ENCODE peak calls at places on chromosomes 1 and 21, in nine cellular contexts. J is H4; Z is HTR-8/SVneo; L is nucleus accumbens; U is neural crest cell; B is stimulated activated CD4-positive, alpha-beta T cell treated with anti-CD3 and anti-CD28 coated beads, Interleukin-15, amount 100 ng/mL, for 24 hours; N is small intestine; A is IMR-90; W is NCI-H146. D is an unnamed sample.

GRCh38 chr1:201172999-201173610 is 17.5 kb upstream of the IGFN1 start:
- DNase-seq in J (no peak), Z (no peak), L (no peak), U (no peak), B (peak), N (no peak), A (peak), W (no peak), D (no peak)

GRCh38 chr1:54542120-54542961 is 5.7 kb upstream of the ACOT11 start:
- DNase-seq in J (peak), Z (peak), L (peak), U (peak), B (peak), N (peak), A (peak), W (peak), D (peak)

GRCh38 chr1:29832471-29832870 is 596.1 kb downstream of the PTPRU start:
- DNase-seq in J (no peak), Z (no peak), L (no peak), U (no peak), B (no peak), N (no peak), A (no peak), W (no peak), D (no peak)

GRCh38 chr1:172745014-172745413 is 86.1 kb downstream of the FASLG start:
- DNase-seq in J (peak), Z (peak), L (no peak), U (no peak), B (peak), N (peak), A (peak), W (peak), D (no peak)

GRCh38 chr1:155698382-155699038 is 9.6 kb downstream of the DAP3 start:
- DNase-seq in J (no peak), Z (no peak), L (no peak), U (no peak), B (no peak), N (peak), A (peak), W (no peak), D (no peak)

GRCh38 chr1:111602974-111603373 is 16.6 kb upstream of the RAP1A start:
- DNase-seq in J (no peak), Z (no peak), L (no peak), U (no peak), B (peak), N (no peak), A (no peak), W (no peak), D (no peak)

GRCh38 chr21:44297525-44298290 is 2.1 kb upstream of the PFKL start:
- DNase-seq in J (peak), Z (peak), L (peak), U (peak), B (peak), N (peak), A (peak), W (peak), D (peak)

GRCh38 chr1:21878840-21879478 is 58.2 kb downstream of the HSPG2 start:
- DNase-seq in J (no peak), Z (no peak), L (no peak), U (no peak), B (no peak), N (no peak), A (no peak), W (no peak), D (no peak)

GRCh38 chr1:156852414-156852874 is 6.5 kb downstream of the INSRR start:
- DNase-seq in J (peak), Z (peak), L (peak), U (no peak), B (no peak), N (peak), A (peak), W (peak), D (no peak)

GRCh38 chr1:177830531-177830930 is 139.3 kb downstream of the SEC16B start:
- DNase-seq in J (no peak), Z (no peak), L (no peak), U (no peak), B (no peak), N (no peak), A (no peak), W (no peak), D (no peak)

GRCh38 chr1:227268943-227269342 is 49.3 kb downstream of the CDC42BPA start:
- DNase-seq in J (peak), Z (no peak), L (no peak), U (no peak), B (no peak), N (no peak), A (no peak), W (no peak), D (no peak)

GRCh38 chr1:85283475-85284199 is 7.2 kb upstream of the BCL10 start:
- DNase-seq in J (no peak), Z (no peak), L (no peak), U (no peak), B (no peak), N (peak), A (no peak), W (peak), D (no peak)

GRCh38 chr1:201180901-201181300 is 9.7 kb upstream of the IGFN1 start:
- DNase-seq in J (no peak), Z (no peak), L (no peak), U (no peak), B (no peak), N (no peak), A (no peak), W (no peak), D (no peak)

GRCh38 chr1:20194224-20194623 is 7.9 kb upstream of the PLA2G2C start:
- DNase-seq in J (no peak), Z (no peak), L (no peak), U (no peak), B (no peak), N (peak), A (no peak), W (no peak), D (no peak)

GRCh38 chr1:111281411-111281810 is 9.2 kb upstream of the CHIA start:
- DNase-seq in J (no peak), Z (no peak), L (no peak), U (no peak), B (no peak), N (no peak), A (no peak), W (no peak), D (no peak)

D was measured in GF-D8.